ENCODE peak calls at places on chromosomes 13 and 19, in ten cellular contexts. C is dorsolateral prefrontal cortex, N is HFF-Myc, O is esophagus squamous epithelium, R is lung, J is lower lobe of right lung, V is Peyer's patch, Y is psoas muscle, U is PC-9, I is fibroblast of the aortic adventitia. H is an unnamed sample.
A peak's percentile ranks its signal among the peaks of the same experiment; 100 is the strongest.

GRCh38 chr13:109088101-109088500 is 458.7 kb downstream of the MYO16 start:
- DNase-seq in C (no peak), N (no peak), O (no peak), R (no peak), J (no peak), V (no peak), Y (no peak), U (no peak), I (no peak), H (no peak)

GRCh38 chr19:18418034-18418724 is 1.0 kb upstream of the SSBP4 start:
- DNase-seq in C (peak; percentile 51), N (no peak), O (no peak), R (no peak), J (peak; percentile 81), V (peak; percentile 46), Y (peak; percentile 60), U (no peak), I (peak; percentile 20), H (peak; percentile 19)

GRCh38 chr13:43061496-43062280 is 38.3 kb downstream of the DNAJC15 start:
- DNase-seq in C (no peak), N (no peak), O (no peak), R (no peak), J (no peak), V (no peak), Y (no peak), U (no peak), I (no peak), H (no peak)

GRCh38 chr19:1082165-1082927 is 12.8 kb downstream of the POLR2E start:
- DNase-seq in C (no peak), N (no peak), O (no peak), R (peak; percentile 91), J (peak; percentile 93), V (peak; percentile 96), Y (no peak), U (no peak), I (peak; percentile 20), H (peak; percentile 87)

GRCh38 chr13:28607187-28607955 is 51.6 kb upstream of the POMP start:
- DNase-seq in C (no peak), N (no peak), O (no peak), R (no peak), J (no peak), V (no peak), Y (no peak), U (no peak), I (no peak), H (peak; percentile 43)

GRCh38 chr19:19499272-19499995 is 15.9 kb downstream of the TSSK6 start:
- DNase-seq in C (no peak), N (no peak), O (no peak), R (no peak), J (no peak), V (no peak), Y (no peak), U (no peak), I (no peak), H (no peak)

GRCh38 chr13:94309997-94310842 is 169.3 kb downstream of the DCT start:
- DNase-seq in C (no peak), N (no peak), O (no peak), R (no peak), J (no peak), V (no peak), Y (no peak), U (no peak), I (peak; percentile 96), H (no peak)

GRCh38 chr19:6828698-6829633 is 56.5 kb downstream of the VAV1 start:
- DNase-seq in C (no peak), N (no peak), O (no peak), R (no peak), J (peak; percentile 56), V (peak; percentile 47), Y (no peak), U (peak; percentile 88), I (no peak), H (peak; percentile 73)

DNA sequence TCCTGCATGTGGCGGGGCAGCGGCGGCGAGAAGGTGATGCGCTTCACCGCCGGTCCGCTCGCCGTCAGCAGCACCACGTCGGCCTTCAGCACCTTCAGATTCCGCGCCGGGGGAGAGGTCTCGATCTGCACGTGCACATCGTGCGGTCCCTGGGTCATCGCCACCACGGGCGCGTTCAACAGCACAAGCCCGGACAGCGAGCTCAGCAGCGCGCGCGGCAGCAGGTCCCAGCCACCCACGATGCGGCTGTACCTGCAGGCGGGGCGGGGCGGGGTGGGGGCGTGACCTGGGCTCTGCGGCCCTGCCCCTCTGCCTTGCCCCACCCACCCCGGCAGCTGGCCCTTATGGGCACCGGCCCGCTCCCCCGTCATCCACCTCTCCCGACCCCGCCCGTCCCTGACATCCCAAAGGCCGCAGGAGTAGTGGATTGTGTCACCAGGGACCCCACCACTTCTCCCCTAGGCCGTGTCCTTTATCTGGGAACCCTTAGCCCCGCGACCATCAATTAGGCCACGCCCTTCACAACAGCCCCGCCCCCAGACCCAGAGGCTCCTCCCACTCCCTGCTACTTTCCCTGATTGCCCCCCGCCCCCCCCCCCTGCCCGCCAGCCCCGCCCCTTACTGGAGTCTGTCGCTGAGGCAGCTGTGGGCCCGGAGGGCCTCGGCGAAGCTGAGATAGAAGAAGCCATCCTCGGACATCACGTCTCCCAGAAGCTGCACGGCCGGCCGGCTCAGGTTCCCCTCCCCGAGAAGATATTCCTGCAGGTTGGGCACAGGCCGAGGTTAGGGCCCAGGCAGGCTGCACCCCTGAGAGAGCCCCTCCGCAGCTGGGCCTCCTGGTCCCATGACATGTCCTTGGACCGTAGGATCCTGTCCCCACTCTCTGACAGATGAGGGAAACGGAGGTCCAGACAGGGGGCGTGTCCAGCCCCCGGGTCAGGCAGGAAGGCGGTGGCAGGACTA is 6.1 kb downstream of the IL4I1 start:
- DNase-seq in C (no peak), N (no peak), O (no peak), R (no peak), J (peak; percentile 71), V (peak; percentile 83), Y (no peak), U (peak; percentile 69), I (no peak), H (peak; percentile 62)
- H3K4me3 ChIP-seq in C (peak overlapping the region; percentile 23), N (no peak overlapping the region), O (peak overlapping the region; percentile 7), R (no peak overlapping the region), J (peak overlapping the region; percentile 53), V (peak overlapping the region; percentile 41), Y (peak overlapping the region; percentile 53), U (peak overlapping the region; percentile 57), I (peak overlapping the region; percentile 28), H (no peak overlapping the region)

GRCh38 chr19:58053480-58054156 is 5.5 kb upstream of the ZNF135 start:
- DNase-seq in C (no peak), N (no peak), O (no peak), R (no peak), J (no peak), V (no peak), Y (no peak), U (no peak), I (no peak), H (no peak)

GRCh38 chr19:58054792-58055482 is 4.1 kb upstream of the ZNF135 start:
- DNase-seq in C (peak; percentile 79), N (no peak), O (no peak), R (no peak), J (no peak), V (no peak), Y (no peak), U (no peak), I (no peak), H (no peak)

GRCh38 chr19:58056261-58056660 is 2.8 kb upstream of the ZNF135 start:
- DNase-seq in C (no peak), N (no peak), O (no peak), R (no peak), J (no peak), V (no peak), Y (no peak), U (no peak), I (no peak), H (no peak)

GRCh38 chr19:58056861-58057260 is 2.2 kb upstream of the ZNF135 start:
- DNase-seq in C (no peak), N (no peak), O (no peak), R (no peak), J (no peak), V (no peak), Y (no peak), U (no peak), I (no peak), H (no peak)

DNA sequence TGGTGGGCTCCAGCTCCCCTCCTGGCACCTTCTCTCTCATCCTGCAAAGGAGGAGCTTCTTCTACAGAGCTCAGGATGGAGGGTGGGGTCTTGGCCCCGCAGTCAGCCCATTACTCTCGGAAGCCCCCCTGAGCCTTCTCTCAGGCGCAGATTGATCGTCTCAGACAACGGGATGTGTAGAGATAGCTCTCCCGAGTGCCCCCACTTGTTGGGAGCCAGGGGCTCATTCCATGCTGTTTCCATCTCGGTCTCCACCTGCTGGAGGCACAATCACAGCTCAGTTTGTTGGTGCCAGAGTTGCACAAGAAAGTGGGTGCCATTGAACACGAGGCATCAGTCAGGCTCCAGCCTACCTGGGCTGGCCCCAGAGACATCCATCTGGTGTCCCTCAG is 3.6 kb upstream of the ZNF135 start:
- DNase-seq in C (no peak), N (no peak), O (no peak), R (no peak), J (no peak), V (no peak), Y (no peak), U (no peak), I (no peak), H (no peak)
- TF ChIP-seq CTCF in C (no peak), N (no peak), O (no peak), R (no peak), J (peak; percentile 1), V (no peak), Y (no peak), U (no peak), I (no peak), H (no peak)

GRCh38 chr19:39082745-39083598 is 1.2 kb upstream of the ACP7 start:
- DNase-seq in C (peak; percentile 57), N (no peak), O (no peak), R (no peak), J (no peak), V (no peak), Y (no peak), U (no peak), I (peak; percentile 33), H (no peak)

GRCh38 chr19:39084732-39085080 is 538 bp downstream of the ACP7 start:
- DNase-seq in C (no peak), N (no peak), O (no peak), R (no peak), J (no peak), V (no peak), Y (no peak), U (no peak), I (no peak), H (no peak)

GRCh38 chr19:39085392-39085791 is 1.2 kb downstream of the ACP7 start:
- DNase-seq in C (no peak), N (no peak), O (no peak), R (no peak), J (no peak), V (no peak), Y (no peak), U (no peak), I (no peak), H (no peak)

GRCh38 chr19:39083599-39083982 is 577 bp upstream of the ACP7 start:
- DNase-seq in C (no peak), N (no peak), O (no peak), R (no peak), J (no peak), V (no peak), Y (no peak), U (no peak), I (no peak), H (no peak)

GRCh38 chr19:39083983-39084731 is at the start of gene ACP7:
- DNase-seq in C (no peak), N (no peak), O (no peak), R (no peak), J (no peak), V (no peak), Y (no peak), U (peak; percentile 72), I (no peak), H (no peak)
- H3K4me3 ChIP-seq in C (peak within 1 kb of the TSS; percentile 55), N (no peak within 1 kb of the TSS), O (peak within 1 kb of the TSS; percentile 14), R (no peak within 1 kb of the TSS), J (peak within 1 kb of the TSS; percentile 33), V (peak within 1 kb of the TSS; percentile 34), Y (no peak within 1 kb of the TSS), U (peak within 1 kb of the TSS; percentile 96), I (peak within 1 kb of the TSS; percentile 60), H (no peak within 1 kb of the TSS)

DNA sequence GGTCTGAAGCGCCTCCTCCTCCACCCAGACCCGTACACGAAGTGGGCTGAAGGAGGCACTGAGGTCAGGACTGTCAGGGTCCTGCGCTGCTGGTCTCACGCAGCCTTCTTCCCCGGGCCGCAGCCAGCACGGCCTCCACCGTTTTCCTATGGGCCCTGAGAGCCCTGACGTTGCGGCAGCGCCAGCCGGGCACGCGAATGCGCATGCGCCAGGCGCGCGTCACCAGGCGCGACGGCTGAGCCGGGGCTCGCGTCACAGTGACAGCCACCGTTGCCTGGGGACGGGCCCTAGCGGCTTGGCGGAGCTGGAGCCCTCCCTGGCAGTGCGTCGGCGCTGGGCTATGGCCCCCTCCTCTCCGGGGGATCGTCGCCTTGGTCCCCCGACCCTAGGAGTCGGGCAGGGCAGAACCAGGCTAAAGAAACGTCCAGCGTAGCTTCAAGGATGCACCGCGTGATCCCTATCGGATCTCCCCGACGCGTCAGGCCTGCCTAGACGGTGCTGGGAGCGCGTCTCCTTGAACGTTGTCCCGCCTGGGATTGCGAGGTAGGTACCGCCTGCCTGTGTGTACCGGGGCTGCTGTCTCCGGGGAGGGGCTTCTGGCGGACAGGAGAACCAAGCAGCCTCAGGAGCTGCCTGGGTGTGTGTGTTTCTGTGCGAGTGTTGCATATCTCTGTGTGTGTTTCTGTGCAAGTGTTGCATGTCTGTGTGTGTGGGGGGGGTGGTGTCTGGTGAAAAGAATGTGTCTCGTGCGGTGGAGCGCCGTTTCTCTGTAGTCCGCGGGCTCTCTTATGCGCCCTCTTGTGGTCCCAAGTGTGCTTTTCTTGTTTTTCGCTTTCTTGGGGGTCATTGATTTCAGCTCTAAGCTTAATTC is 43.2 kb downstream of the ZNF571 start:
- DNase-seq in C (no peak), N (no peak), O (no peak), R (no peak), J (no peak), V (peak; percentile 55), Y (no peak), U (no peak), I (peak; percentile 51), H (peak; percentile 82)
- TF ChIP-seq CTCF in C (no peak), N (peak; percentile 42), O (peak; percentile 24), R (no peak), J (no peak), V (peak; percentile 21), Y (no peak), U (peak; percentile 20), I (peak; percentile 43), H (peak; percentile 39)

H was measured in GM12865.